ENCODE peak calls at places on chromosomes 12 and 14, in nine cellular contexts. One of them, this sample, is unnamed.
A peak's percentile ranks its signal among the peaks of the same experiment; 100 is the strongest.

GRCh38 chr12:9649532-9649940 is 20.0 kb upstream of the CLEC2D start:
- DNase-seq in esophagus squamous epithelium: no peak
- DNase-seq in CD8-positive, alpha-beta T cell: no peak
- DNase-seq in neural crest cell: no peak
- DNase-seq in astrocyte: no peak
- DNase-seq in transverse colon: no peak
- DNase-seq in foreskin fibroblast: no peak
- DNase-seq in GM12864: no peak
- DNase-seq in fibroblast of lung: no peak
- DNase-seq in this sample: no peak

GRCh38 chr12:126353604-126354003 is 1288.4 kb downstream of the AACS start:
- DNase-seq in neural crest cell: no peak
- DNase-seq in foreskin fibroblast: no peak
- DNase-seq in GM12864: no peak
- DNase-seq in transverse colon: no peak
- DNase-seq in astrocyte: peak; percentile 50
- DNase-seq in esophagus squamous epithelium: no peak
- DNase-seq in CD8-positive, alpha-beta T cell: no peak
- DNase-seq in fibroblast of lung: peak; percentile 58
- DNase-seq in this sample: no peak

GRCh38 chr12:109631236-109632150 is 57.9 kb downstream of the MVK start:
- DNase-seq in CD8-positive, alpha-beta T cell: no peak
- DNase-seq in fibroblast of lung: no peak
- DNase-seq in neural crest cell: no peak
- DNase-seq in esophagus squamous epithelium: no peak
- DNase-seq in transverse colon: no peak
- DNase-seq in foreskin fibroblast: no peak
- DNase-seq in astrocyte: no peak
- DNase-seq in GM12864: no peak
- DNase-seq in this sample: no peak

GRCh38 chr12:98343002-98343567 is 172.3 kb upstream of the TMPO start:
- DNase-seq in astrocyte: no peak
- DNase-seq in esophagus squamous epithelium: no peak
- DNase-seq in fibroblast of lung: no peak
- DNase-seq in transverse colon: no peak
- DNase-seq in neural crest cell: no peak
- DNase-seq in GM12864: no peak
- DNase-seq in foreskin fibroblast: no peak
- DNase-seq in CD8-positive, alpha-beta T cell: no peak
- DNase-seq in this sample: no peak

GRCh38 chr12:89355243-89356068 is 3.2 kb upstream of the DUSP6 start:
- DNase-seq in CD8-positive, alpha-beta T cell: no peak
- DNase-seq in foreskin fibroblast: no peak
- DNase-seq in astrocyte: no peak
- DNase-seq in GM12864: no peak
- DNase-seq in fibroblast of lung: peak; percentile 20
- DNase-seq in neural crest cell: no peak
- DNase-seq in transverse colon: no peak
- DNase-seq in esophagus squamous epithelium: no peak
- DNase-seq in this sample: no peak

GRCh38 chr12:113591480-113591971 is 119.9 kb upstream of the LHX5 start:
- DNase-seq in CD8-positive, alpha-beta T cell: no peak
- DNase-seq in fibroblast of lung: no peak
- DNase-seq in GM12864: no peak
- DNase-seq in foreskin fibroblast: no peak
- DNase-seq in neural crest cell: no peak
- DNase-seq in esophagus squamous epithelium: no peak
- DNase-seq in astrocyte: no peak
- DNase-seq in transverse colon: no peak
- DNase-seq in this sample: peak; percentile 63

GRCh38 chr14:96479435-96480146 is 22.6 kb upstream of the PAPOLA start:
- DNase-seq in neural crest cell: no peak
- DNase-seq in esophagus squamous epithelium: no peak
- DNase-seq in fibroblast of lung: no peak
- DNase-seq in transverse colon: no peak
- DNase-seq in CD8-positive, alpha-beta T cell: no peak
- DNase-seq in foreskin fibroblast: no peak
- DNase-seq in GM12864: no peak
- DNase-seq in astrocyte: no peak
- DNase-seq in this sample: no peak

GRCh38 chr14:50823051-50823762 is 7.8 kb downstream of the NIN start:
- DNase-seq in astrocyte: no peak
- DNase-seq in CD8-positive, alpha-beta T cell: no peak
- DNase-seq in GM12864: no peak
- DNase-seq in transverse colon: no peak
- DNase-seq in esophagus squamous epithelium: no peak
- DNase-seq in foreskin fibroblast: no peak
- DNase-seq in neural crest cell: no peak
- DNase-seq in fibroblast of lung: peak; percentile 43
- DNase-seq in this sample: no peak

GRCh38 chr14:24876009-24876690 is 173.8 kb downstream of the STXBP6 start:
- DNase-seq in transverse colon: no peak
- DNase-seq in neural crest cell: peak; percentile 1
- DNase-seq in astrocyte: no peak
- DNase-seq in esophagus squamous epithelium: no peak
- DNase-seq in fibroblast of lung: no peak
- DNase-seq in foreskin fibroblast: no peak
- DNase-seq in GM12864: no peak
- DNase-seq in CD8-positive, alpha-beta T cell: no peak
- DNase-seq in this sample: no peak

GRCh38 chr14:38342803-38343202 is 86.9 kb upstream of the CLEC14A start:
- DNase-seq in CD8-positive, alpha-beta T cell: no peak
- DNase-seq in neural crest cell: no peak
- DNase-seq in GM12864: no peak
- DNase-seq in fibroblast of lung: peak; percentile 89
- DNase-seq in transverse colon: no peak
- DNase-seq in esophagus squamous epithelium: no peak
- DNase-seq in astrocyte: peak; percentile 84
- DNase-seq in foreskin fibroblast: peak; percentile 95
- DNase-seq in this sample: no peak

GRCh38 chr14:20723458-20723857 is 22.2 kb upstream of the EDDM3A start:
- DNase-seq in CD8-positive, alpha-beta T cell: no peak
- DNase-seq in esophagus squamous epithelium: no peak
- DNase-seq in fibroblast of lung: no peak
- DNase-seq in astrocyte: no peak
- DNase-seq in foreskin fibroblast: no peak
- DNase-seq in GM12864: no peak
- DNase-seq in transverse colon: no peak
- DNase-seq in neural crest cell: no peak
- DNase-seq in this sample: no peak

GRCh38 chr12:110284597-110284996 is 3.5 kb downstream of the ATP2A2 start:
- DNase-seq in fibroblast of lung: no peak
- DNase-seq in astrocyte: no peak
- DNase-seq in neural crest cell: no peak
- DNase-seq in esophagus squamous epithelium: no peak
- DNase-seq in CD8-positive, alpha-beta T cell: no peak
- DNase-seq in GM12864: no peak
- DNase-seq in foreskin fibroblast: no peak
- DNase-seq in transverse colon: no peak
- DNase-seq in this sample: no peak

GRCh38 chr14:22428681-22429315 is 160.2 kb downstream of the DAD1 start:
- DNase-seq in astrocyte: peak; percentile 62
- DNase-seq in GM12864: no peak
- DNase-seq in esophagus squamous epithelium: no peak
- DNase-seq in fibroblast of lung: peak; percentile 69
- DNase-seq in CD8-positive, alpha-beta T cell: no peak
- DNase-seq in transverse colon: no peak
- DNase-seq in foreskin fibroblast: no peak
- DNase-seq in neural crest cell: no peak
- DNase-seq in this sample: no peak

GRCh38 chr14:101363880-101364391 is 197.4 kb upstream of the DIO3 start:
- DNase-seq in transverse colon: no peak
- DNase-seq in astrocyte: no peak
- DNase-seq in fibroblast of lung: no peak
- DNase-seq in CD8-positive, alpha-beta T cell: no peak
- DNase-seq in esophagus squamous epithelium: no peak
- DNase-seq in neural crest cell: no peak
- DNase-seq in foreskin fibroblast: no peak
- DNase-seq in GM12864: no peak
- DNase-seq in this sample: no peak

GRCh38 chr12:27552886-27553560 is 29.0 kb downstream of the PPFIBP1 start:
- DNase-seq in esophagus squamous epithelium: no peak
- DNase-seq in transverse colon: no peak
- DNase-seq in foreskin fibroblast: no peak
- DNase-seq in neural crest cell: peak; percentile 31
- DNase-seq in GM12864: no peak
- DNase-seq in fibroblast of lung: peak; percentile 55
- DNase-seq in astrocyte: peak; percentile 48
- DNase-seq in CD8-positive, alpha-beta T cell: no peak
- DNase-seq in this sample: no peak

GRCh38 chr14:90842726-90843125 is 26.5 kb upstream of the TTC7B start:
- DNase-seq in CD8-positive, alpha-beta T cell: no peak
- DNase-seq in esophagus squamous epithelium: no peak
- DNase-seq in transverse colon: no peak
- DNase-seq in GM12864: no peak
- DNase-seq in foreskin fibroblast: no peak
- DNase-seq in neural crest cell: no peak
- DNase-seq in fibroblast of lung: no peak
- DNase-seq in astrocyte: no peak
- DNase-seq in this sample: no peak

DNA sequence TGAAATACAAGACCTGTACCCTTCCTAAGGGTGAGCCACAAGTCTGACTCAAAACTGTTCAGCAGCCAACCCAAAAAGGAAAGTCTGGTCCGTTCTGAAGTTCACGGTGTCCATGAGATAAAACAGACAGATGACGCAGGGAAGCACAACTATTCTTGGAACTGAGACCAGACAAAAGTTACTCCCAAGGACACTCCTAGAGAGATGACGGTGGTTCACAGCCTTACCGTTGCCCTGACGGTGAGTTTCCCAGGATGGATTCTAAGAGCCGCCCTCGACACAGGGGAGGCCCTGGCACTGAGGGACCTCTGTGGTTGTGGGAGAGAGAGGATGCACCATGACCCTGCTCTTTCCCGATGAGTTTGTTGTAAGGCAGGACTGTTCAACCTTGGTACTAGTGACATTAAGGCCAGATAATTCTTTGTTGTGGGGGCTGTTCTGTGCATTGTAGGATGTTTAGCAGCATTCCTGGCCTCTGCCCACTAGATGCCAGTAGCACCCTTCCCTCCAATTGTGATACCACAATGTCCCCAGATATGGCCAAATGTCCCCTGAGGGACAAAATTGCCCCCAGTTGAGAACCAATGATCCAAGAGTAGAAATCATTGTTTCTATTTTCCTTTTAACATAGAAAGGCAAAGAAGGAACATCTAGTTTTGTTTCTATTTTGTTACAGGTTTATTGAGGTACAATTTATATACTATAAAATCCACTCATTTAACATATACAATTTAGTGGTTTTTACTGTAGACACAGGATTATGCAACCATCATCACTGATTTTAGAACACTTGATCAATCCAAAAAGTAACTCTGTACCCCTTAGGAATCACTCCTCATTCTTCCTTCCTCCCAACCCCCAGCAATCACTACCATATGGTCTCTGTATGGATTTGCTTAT is 23.0 kb downstream of the OR10P1 start:
- DNase-seq in esophagus squamous epithelium: no peak
- DNase-seq in astrocyte: peak; percentile 45
- DNase-seq in transverse colon: peak; percentile 28
- DNase-seq in neural crest cell: no peak
- DNase-seq in foreskin fibroblast: no peak
- DNase-seq in fibroblast of lung: peak; percentile 43
- DNase-seq in GM12864: no peak
- DNase-seq in CD8-positive, alpha-beta T cell: no peak
- DNase-seq in this sample: no peak
- TF ChIP-seq CTCF in esophagus squamous epithelium: peak; percentile 11
- TF ChIP-seq CTCF in astrocyte: peak; percentile 57
- TF ChIP-seq CTCF in transverse colon: peak; percentile 11
- TF ChIP-seq CTCF in neural crest cell: peak; percentile 42
- TF ChIP-seq CTCF in foreskin fibroblast: peak; percentile 34
- TF ChIP-seq CTCF in fibroblast of lung: peak; percentile 49
- TF ChIP-seq CTCF in GM12864: peak; percentile 64
- TF ChIP-seq CTCF in CD8-positive, alpha-beta T cell: no peak
- TF ChIP-seq CTCF in this sample: peak; percentile 54

DNA sequence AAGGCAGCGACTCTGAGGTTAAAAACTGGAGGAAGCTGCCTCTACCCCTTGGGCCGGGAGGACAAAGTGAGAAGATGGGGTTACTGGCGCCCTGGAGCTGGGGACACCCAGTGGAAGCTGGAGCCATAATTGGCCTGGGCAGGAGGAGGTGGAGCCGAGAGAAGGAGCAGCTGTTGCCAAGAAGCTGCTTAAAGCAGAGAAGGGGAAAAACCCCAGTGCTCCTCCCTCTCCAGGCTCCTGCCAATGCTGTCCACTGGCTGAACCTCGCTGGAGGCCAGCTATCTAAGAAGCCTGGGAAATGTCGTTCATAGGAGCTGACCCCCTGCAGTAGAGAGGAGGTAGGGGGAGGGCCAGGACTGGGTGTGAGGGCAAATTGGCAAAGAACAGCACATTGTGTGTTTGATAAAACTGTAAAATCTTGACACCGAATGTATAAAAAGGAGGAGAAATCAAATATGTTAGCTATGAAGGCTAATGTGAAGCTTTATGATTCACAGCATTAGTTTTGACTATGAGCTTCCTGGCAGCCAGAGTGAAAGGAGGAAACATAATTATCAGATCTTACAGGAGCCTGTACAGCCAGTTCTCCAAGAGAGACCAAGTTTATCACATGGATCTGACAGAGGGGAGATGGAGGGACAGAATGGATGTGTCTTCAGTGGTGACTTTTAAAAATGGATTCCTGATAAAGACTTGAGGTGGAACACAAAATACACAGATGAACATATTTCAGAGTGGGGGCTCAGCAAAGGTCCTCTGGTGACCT is 9.5 kb downstream of the HHIPL1 start:
- DNase-seq in fibroblast of lung: peak; percentile 82
- DNase-seq in GM12864: no peak
- DNase-seq in neural crest cell: no peak
- DNase-seq in CD8-positive, alpha-beta T cell: no peak
- DNase-seq in transverse colon: peak; percentile 52
- DNase-seq in foreskin fibroblast: peak; percentile 62
- DNase-seq in astrocyte: peak; percentile 76
- DNase-seq in esophagus squamous epithelium: no peak
- DNase-seq in this sample: no peak
- TF ChIP-seq CTCF in fibroblast of lung: peak; percentile 14
- TF ChIP-seq CTCF in GM12864: no peak
- TF ChIP-seq CTCF in neural crest cell: no peak
- TF ChIP-seq CTCF in CD8-positive, alpha-beta T cell: no peak
- TF ChIP-seq CTCF in transverse colon: no peak
- TF ChIP-seq CTCF in foreskin fibroblast: no peak
- TF ChIP-seq CTCF in astrocyte: no peak
- TF ChIP-seq CTCF in esophagus squamous epithelium: no peak
- TF ChIP-seq CTCF in this sample: no peak

GRCh38 chr12:116141110-116141832 is 136.2 kb downstream of the MED13L start:
- DNase-seq in esophagus squamous epithelium: no peak
- DNase-seq in neural crest cell: no peak
- DNase-seq in astrocyte: no peak
- DNase-seq in transverse colon: no peak
- DNase-seq in CD8-positive, alpha-beta T cell: no peak
- DNase-seq in foreskin fibroblast: no peak
- DNase-seq in GM12864: no peak
- DNase-seq in fibroblast of lung: no peak
- DNase-seq in this sample: no peak
- TF ChIP-seq CTCF in esophagus squamous epithelium: no peak
- TF ChIP-seq CTCF in neural crest cell: no peak
- TF ChIP-seq CTCF in astrocyte: no peak
- TF ChIP-seq CTCF in transverse colon: no peak
- TF ChIP-seq CTCF in CD8-positive, alpha-beta T cell: peak; percentile 34
- TF ChIP-seq CTCF in foreskin fibroblast: no peak
- TF ChIP-seq CTCF in GM12864: no peak
- TF ChIP-seq CTCF in fibroblast of lung: no peak
- TF ChIP-seq CTCF in this sample: peak; percentile 22

GRCh38 chr12:17976202-17976601 is 113.8 kb downstream of the RERGL start:
- DNase-seq in GM12864: no peak
- DNase-seq in fibroblast of lung: no peak
- DNase-seq in transverse colon: no peak
- DNase-seq in foreskin fibroblast: no peak
- DNase-seq in neural crest cell: no peak
- DNase-seq in CD8-positive, alpha-beta T cell: no peak
- DNase-seq in esophagus squamous epithelium: no peak
- DNase-seq in astrocyte: no peak
- DNase-seq in this sample: no peak
- TF ChIP-seq CTCF in GM12864: no peak
- TF ChIP-seq CTCF in fibroblast of lung: peak; percentile 6
- TF ChIP-seq CTCF in transverse colon: no peak
- TF ChIP-seq CTCF in foreskin fibroblast: no peak
- TF ChIP-seq CTCF in neural crest cell: peak; percentile 55
- TF ChIP-seq CTCF in CD8-positive, alpha-beta T cell: no peak
- TF ChIP-seq CTCF in esophagus squamous epithelium: no peak
- TF ChIP-seq CTCF in astrocyte: peak; percentile 41
- TF ChIP-seq CTCF in this sample: no peak

This sample was measured in GM10248.